ENCODE peak calls at places on chromosomes 16 and 17, in nine cellular contexts. T, V, O, R, G, K, Y, X and L are unnamed samples. For H3K36me3, the result is how much of the 10 kb centered on the place peaks cover.

GRCh38 chr16:75351183-75351582 is 82.1 kb downstream of the CFDP1 start:
- DNase-seq in O (no peak), T (no peak), V (no peak), K (no peak), X (no peak), Y (no peak), G (no peak), R (no peak), L (no peak)

GRCh38 chr16:9258423-9259051 is 167.1 kb downstream of the HAPSTR1 start:
- DNase-seq in R (peak), T (no peak), K (no peak), V (no peak), O (peak), X (no peak), G (no peak), Y (peak), L (no peak)

GRCh38 chr16:85641776-85642176 is 28.7 kb downstream of the GSE1 start:
- DNase-seq in T (peak), G (peak), V (no peak), X (no peak), K (no peak), O (no peak), Y (peak), R (no peak), L (no peak)

GRCh38 chr16:11530171-11530940 is 56.4 kb downstream of the LITAF start:
- DNase-seq in R (no peak), V (no peak), O (no peak), G (no peak), X (no peak), Y (no peak), T (no peak), K (no peak), L (no peak)

GRCh38 chr17:46173153-46173552 is 20.1 kb downstream of the KANSL1 start:
- DNase-seq in T (no peak), G (no peak), V (no peak), Y (no peak), O (no peak), K (no peak), X (no peak), R (no peak), L (no peak)

GRCh38 chr17:72297326-72298115 is 176.7 kb downstream of the SOX9 start:
- DNase-seq in X (no peak), G (peak), R (peak), Y (peak), T (no peak), V (no peak), K (peak), O (no peak), L (no peak)

GRCh38 chr16:79839851-79840321 is 239.3 kb upstream of the MAF start:
- DNase-seq in R (no peak), T (no peak), G (no peak), Y (peak), X (no peak), O (no peak), K (peak), V (no peak), L (peak)

GRCh38 chr16:84323626-84324025 is 28.9 kb downstream of the WFDC1 start:
- DNase-seq in X (no peak), O (no peak), G (no peak), K (no peak), V (no peak), R (no peak), T (no peak), Y (no peak), L (no peak)

GRCh38 chr17:82237746-82238561 is 9.1 kb downstream of the SLC16A3 start:
- DNase-seq in X (no peak), Y (peak), O (no peak), R (no peak), V (no peak), T (no peak), K (no peak), G (peak), L (no peak)

GRCh38 chr17:67504182-67504581 is 127.1 kb downstream of the PITPNC1 start:
- DNase-seq in O (no peak), T (no peak), X (no peak), K (no peak), Y (no peak), G (no peak), R (no peak), V (no peak), L (no peak)

GRCh38 chr16:88875703-88876234 is 9.3 kb upstream of the PABPN1L start:
- DNase-seq in O (no peak), X (no peak), Y (no peak), G (no peak), V (no peak), K (no peak), R (no peak), T (no peak), L (no peak)

GRCh38 chr17:43341705-43342600 is 56.8 kb upstream of the ARL4D start:
- DNase-seq in K (no peak), T (no peak), X (no peak), O (no peak), G (no peak), R (no peak), V (no peak), Y (no peak), L (no peak)

GRCh38 chr17:79279320-79279719 is 204.7 kb downstream of the ENGASE start:
- DNase-seq in Y (no peak), V (no peak), X (no peak), R (no peak), O (no peak), T (no peak), G (no peak), K (no peak), L (no peak)

GRCh38 chr17:77382356-77382911 is 241.7 kb downstream of the SEC14L1 start:
- DNase-seq in R (no peak), O (no peak), K (no peak), G (no peak), V (no peak), T (no peak), Y (no peak), X (no peak), L (no peak)

GRCh38 chr17:41775394-41776226 is 10.9 kb downstream of the JUP start:
- DNase-seq in R (no peak), X (no peak), G (peak), O (no peak), Y (peak), T (no peak), K (no peak), V (no peak), L (no peak)

GRCh38 chr16:71341881-71342280 is 16.6 kb upstream of the CALB2 start:
- DNase-seq in R (no peak), X (no peak), T (no peak), K (no peak), V (no peak), G (no peak), Y (no peak), O (no peak), L (no peak)

DNA sequence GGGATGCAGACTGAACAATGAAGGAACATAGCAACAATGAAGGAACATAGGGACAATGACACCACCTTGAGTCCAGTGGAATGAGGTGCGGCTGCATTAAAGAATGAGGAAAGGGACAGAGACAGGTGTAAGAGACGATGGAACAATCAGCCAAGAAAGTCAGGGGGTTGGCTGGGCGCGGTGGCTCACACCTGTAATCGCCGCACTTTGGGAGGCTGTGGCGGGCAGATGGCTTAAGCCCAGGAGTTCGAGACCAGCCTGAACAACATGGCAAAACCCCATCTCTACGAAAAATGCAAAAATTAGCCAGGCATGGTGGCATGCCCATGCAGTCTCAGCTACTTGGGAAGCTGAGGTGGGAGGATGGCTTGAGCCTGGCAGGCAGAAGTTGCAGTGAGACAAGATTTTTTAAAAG is 13.6 kb upstream of the CBFB start:
- DNase-seq in V (peak), Y (no peak), X (peak), K (no peak), O (no peak), G (peak), R (peak), T (no peak), L (no peak)
- H3K36me3 ChIP-seq in V (under half), Y (under half), X (under half), K (under half), O (under half), G (under half), R (under half), T (under half), L (under half)

DNA sequence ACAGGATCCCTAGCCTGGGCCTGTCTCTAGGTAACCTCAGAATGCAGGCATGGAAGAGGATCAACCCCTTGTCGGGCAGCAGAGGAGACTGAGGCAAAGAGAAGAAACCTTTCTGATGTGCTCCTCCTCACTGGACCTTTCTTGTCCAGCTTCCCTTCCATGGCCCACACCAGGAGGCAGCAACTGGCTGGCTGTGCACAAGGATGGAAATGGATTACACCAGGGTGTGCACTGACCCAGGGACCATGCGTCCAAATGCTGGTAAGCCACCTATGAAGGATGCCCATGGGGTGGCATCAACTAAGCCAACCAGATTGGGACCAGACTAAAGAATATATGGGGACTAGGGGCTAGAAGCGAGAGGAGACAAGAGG is 83.0 kb downstream of the N4BP1 start:
- DNase-seq in Y (no peak), V (no peak), X (no peak), G (no peak), O (no peak), R (no peak), T (no peak), K (no peak), L (no peak)
- H3K27ac ChIP-seq in Y (no peak), V (no peak), X (no peak), G (no peak), O (no peak), R (no peak), T (no peak), K (no peak), L (no peak)

GRCh38 chr17:39209317-39210092 is 9.4 kb downstream of the RPL19 start:
- DNase-seq in V (no peak), O (peak), K (peak), X (no peak), G (peak), T (peak), Y (peak), R (no peak), L (peak)
- TF ChIP-seq POLR2A in V (no peak), O (no peak), K (no peak), X (no peak), G (peak), T (no peak), Y (no peak), R (no peak), L (peak)

GRCh38 chr16:4695473-4696171 is 2.3 kb downstream of the NUDT16L1 start:
- DNase-seq in V (no peak), K (no peak), T (no peak), G (no peak), R (no peak), X (no peak), O (no peak), Y (no peak), L (no peak)
- H3K36me3 ChIP-seq in V (under half), K (under half), T (half or more), G (under half), R (under half), X (under half), O (half or more), Y (half or more), L (under half)

GRCh38 chr17:28087743-28088142 is 45.3 kb downstream of the NLK start:
- DNase-seq in K (no peak), T (no peak), X (no peak), R (no peak), V (no peak), G (no peak), Y (no peak), O (no peak), L (no peak)
- H3K27ac ChIP-seq in K (no peak), T (no peak), X (no peak), R (no peak), V (no peak), G (no peak), Y (no peak), O (no peak), L (no peak)

DNA sequence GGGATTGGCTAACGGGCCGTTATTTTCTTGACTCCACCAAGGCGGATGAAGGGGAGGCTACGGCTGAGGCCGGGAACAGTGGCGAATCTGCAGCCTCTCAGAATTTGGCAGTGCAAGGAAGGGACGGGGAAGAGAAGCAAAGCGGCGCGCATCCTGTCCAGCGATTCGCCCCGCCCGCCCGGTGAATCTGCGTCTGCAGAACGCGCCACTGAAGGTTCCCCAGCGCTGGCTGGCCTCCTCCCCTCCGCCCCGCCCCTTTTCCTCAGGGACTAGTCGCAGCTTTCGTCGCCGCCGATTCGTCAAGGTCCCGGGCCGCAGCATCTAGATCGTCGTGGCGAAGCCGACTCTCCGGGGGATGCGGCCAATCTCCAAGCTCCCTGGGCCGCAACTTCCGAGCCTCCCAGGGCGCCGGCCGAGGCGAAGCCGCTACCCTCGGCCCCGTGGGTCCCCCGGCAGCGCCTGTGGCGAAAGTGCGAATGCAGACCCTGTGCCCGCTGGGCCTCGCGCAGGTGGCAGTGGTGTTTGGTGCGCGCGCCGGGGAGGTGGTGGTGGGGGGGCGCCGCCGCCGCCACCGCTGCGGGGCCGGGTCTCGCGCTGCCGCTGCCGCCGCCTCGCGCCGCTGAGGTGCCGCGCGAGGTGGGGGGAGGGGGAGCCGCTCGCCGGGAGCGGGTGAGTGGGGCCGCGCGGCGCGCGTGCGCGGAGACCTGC is at the start of gene SETD1A:
- DNase-seq in R (peak), V (peak), T (peak), G (peak), Y (peak), X (no peak), K (peak), O (peak), L (peak)
- TF ChIP-seq POLR2A in R (no peak), V (no peak), T (peak), G (peak), Y (no peak), X (no peak), K (peak), O (peak), L (peak)